ENCODE peak calls at places on chromosomes 16 and 17, in seven cellular contexts. E is brain microvascular endothelial cell, I is uterus, Y is BE2C, P is A673, D is HL-60, V is IMR-90. T is an unnamed sample. For H3K27me3, the result is how much of the 10 kb centered on the place peaks cover.

GRCh38 chr17:13462673-13463124 is 139.0 kb downstream of the HS3ST3A1 start:
- DNase-seq in E (no peak), D (no peak), Y (no peak), P (no peak), I (no peak), V (no peak), T (no peak)

GRCh38 chr17:7263071-7263800 is 958 bp upstream of the CLDN7 start:
- DNase-seq in I (no peak), P (no peak), D (no peak), V (no peak), E (no peak), Y (no peak), T (no peak)

GRCh38 chr16:8868272-8869211 is at the start of gene CARHSP1:
- DNase-seq in E (peak), Y (peak), P (peak), I (peak), V (peak), D (peak), T (peak)

GRCh38 chr16:30867747-30868146 is 26.1 kb downstream of the BCL7C start:
- DNase-seq in Y (no peak), E (no peak), P (peak), D (no peak), V (no peak), I (no peak), T (no peak)

GRCh38 chr16:27199747-27200146 is 3.6 kb upstream of the KDM8 start:
- DNase-seq in V (no peak), E (no peak), I (no peak), Y (no peak), D (peak), P (peak), T (peak)

GRCh38 chr17:1511290-1511689 is 5.1 kb downstream of the INPP5K start:
- DNase-seq in V (no peak), D (no peak), E (no peak), P (peak), Y (no peak), I (no peak), T (no peak)

GRCh38 chr16:75311383-75311938 is 60.0 kb upstream of the BCAR1 start:
- DNase-seq in E (no peak), Y (no peak), V (peak), D (no peak), P (no peak), I (no peak), T (no peak)

GRCh38 chr17:77815127-77815905 is 143.2 kb upstream of the TNRC6C start:
- DNase-seq in P (no peak), D (no peak), V (no peak), E (no peak), Y (no peak), I (no peak), T (no peak)

GRCh38 chr17:73551756-73552155 is 92.5 kb downstream of the SDK2 start:
- DNase-seq in I (no peak), P (peak), E (no peak), V (no peak), Y (no peak), D (no peak), T (no peak)

GRCh38 chr17:81840826-81841778 is 6.3 kb upstream of the PPP1R27 start:
- DNase-seq in Y (no peak), I (no peak), D (peak), V (no peak), P (no peak), E (no peak), T (no peak)

DNA sequence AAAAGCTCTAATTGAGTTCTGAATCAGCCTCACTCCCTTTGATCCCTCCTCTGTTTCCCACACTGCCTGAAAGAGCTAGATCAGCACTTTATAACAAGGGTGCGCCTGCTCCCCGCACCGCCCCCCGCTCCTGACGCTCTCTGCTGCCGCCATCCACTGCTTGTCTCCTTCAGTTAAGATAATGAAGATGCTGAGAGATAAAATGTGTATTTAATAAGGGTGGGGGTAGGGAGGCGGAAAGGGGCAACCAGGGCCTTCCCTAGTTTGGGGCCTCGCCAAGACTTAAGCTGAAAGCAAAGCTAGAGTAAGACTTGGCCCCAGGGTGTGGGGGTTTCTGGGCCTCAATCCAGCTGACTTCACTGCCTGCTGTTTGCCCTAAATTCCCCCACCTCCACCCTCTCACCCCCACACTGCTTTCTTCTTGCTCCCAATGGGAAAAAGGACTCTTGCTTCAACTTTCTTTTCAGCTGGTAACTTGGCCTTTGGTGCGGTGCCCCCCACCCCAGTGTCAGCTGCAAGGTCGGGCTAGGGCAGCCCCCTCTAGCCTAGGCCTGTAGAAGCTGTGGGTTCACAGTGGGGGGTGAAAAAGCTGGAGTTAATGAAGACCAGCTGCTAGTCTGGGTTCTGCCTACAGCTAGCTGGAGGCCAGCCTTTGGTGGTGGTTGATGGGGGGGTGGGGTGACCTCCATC is 1.8 kb upstream of the RARA start:
- DNase-seq in V (no peak), P (peak), I (peak), D (no peak), E (no peak), Y (peak), T (peak)
- H3K4me3 ChIP-seq in V (no peak), P (no peak), I (no peak), D (no peak), E (no peak), Y (peak), T (no peak)

DNA sequence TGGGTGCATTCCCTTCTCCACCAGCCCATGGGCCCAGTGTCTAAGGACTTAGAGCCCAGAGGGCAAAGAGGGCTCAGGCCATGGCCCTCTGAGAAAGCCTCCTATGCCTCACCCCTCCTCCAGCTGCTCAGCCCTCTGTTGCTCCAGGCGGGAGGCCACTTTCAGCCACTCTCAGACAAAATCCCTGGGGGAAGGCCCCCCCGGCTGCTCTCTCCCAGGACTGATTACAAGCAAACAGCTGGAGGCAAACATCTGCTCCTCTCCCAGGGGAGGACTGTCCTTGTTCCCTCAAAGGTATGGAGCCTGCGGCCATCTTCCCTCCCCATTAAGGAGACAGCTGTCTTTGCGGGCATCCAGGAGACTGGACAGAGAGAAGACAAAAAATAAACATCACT is 54.9 kb upstream of the DLX4 start:
- DNase-seq in Y (peak), E (no peak), P (peak), V (no peak), I (no peak), D (no peak), T (no peak)
- H3K27me3 ChIP-seq in Y (under half), E (under half), P (under half), V (half or more), I (under half), D (under half), T (half or more)

DNA sequence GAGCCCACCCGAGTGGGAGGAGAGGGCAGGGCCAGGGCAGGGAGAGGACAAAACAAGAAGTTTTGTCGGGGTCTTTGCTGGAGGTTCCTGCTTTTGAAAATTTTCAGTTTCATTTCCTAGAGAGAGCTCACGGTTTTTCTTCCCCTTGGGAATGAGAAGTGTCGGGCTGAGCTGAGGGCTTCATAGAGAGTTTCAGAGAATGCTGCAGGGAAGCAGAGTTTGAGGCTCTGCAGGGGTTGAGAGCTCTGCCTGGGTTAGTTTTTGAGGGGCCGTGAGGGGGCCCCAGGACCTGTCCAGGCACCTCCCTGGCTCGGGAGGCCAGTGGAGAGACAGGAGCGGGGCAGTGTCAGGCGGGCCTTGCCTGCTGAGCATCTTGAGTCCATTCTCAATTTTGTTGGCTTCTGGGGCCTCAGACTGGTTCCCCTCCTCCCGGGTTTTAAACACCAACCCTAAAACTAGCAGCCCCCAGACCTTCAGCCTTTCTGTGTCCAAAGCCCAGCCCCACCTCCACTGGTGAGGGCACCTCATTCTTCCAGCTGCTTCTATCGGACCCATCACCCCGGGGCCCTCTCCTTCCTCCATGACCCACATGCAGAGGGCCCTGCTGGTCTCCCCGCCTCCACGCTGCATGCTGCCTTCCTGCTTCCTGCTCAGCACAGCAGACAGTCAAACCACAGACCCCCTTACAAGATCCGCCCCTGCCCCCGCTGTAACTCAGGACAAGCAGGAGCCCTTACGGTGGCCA is 3.6 kb downstream of the RNF213 start:
- DNase-seq in P (no peak), V (no peak), E (no peak), Y (no peak), I (no peak), D (no peak), T (no peak)
- H3K4me3 ChIP-seq in P (peak), V (no peak), E (peak), Y (no peak), I (peak), D (peak), T (no peak)

GRCh38 chr16:70474320-70475053 is 20.1 kb downstream of the FCSK start:
- DNase-seq in I (no peak), Y (peak), E (no peak), P (no peak), V (no peak), D (no peak), T (no peak)
- H3K27me3 ChIP-seq in I (under half), Y (under half), E (under half), P (under half), V (under half), D (under half), T (under half)

GRCh38 chr17:82848022-82848592 is 8.3 kb upstream of the ZNF750 start:
- DNase-seq in I (peak), D (no peak), E (peak), V (peak), Y (no peak), P (no peak), T (peak)
- H3K4me3 ChIP-seq in I (peak), D (no peak), E (peak), V (peak), Y (no peak), P (no peak), T (peak)